ENCODE peak calls at places on chromosomes 16 and 17, in five cellular contexts. E, M, Y, A and T are unnamed samples.
A peak's percentile ranks its signal among the peaks of the same experiment; 100 is the strongest.

GRCh38 chr17:77405867-77406513 is 265.2 kb downstream of the SEC14L1 start:
- DNase-seq in E (no peak), M (no peak), Y (no peak), A (no peak), T (peak; percentile 89)

GRCh38 chr17:60720763-60721531 is 43.3 kb downstream of the BCAS3 start:
- DNase-seq in E (peak; percentile 62), M (peak; percentile 86), Y (peak; percentile 81), A (peak; percentile 46), T (peak; percentile 60)

GRCh38 chr16:80123189-80123588 is 417.6 kb upstream of the DYNLRB2 start:
- DNase-seq in E (no peak), M (no peak), Y (no peak), A (no peak), T (no peak)

GRCh38 chr16:31701734-31702133 is 171.9 kb upstream of the ZNF267 start:
- DNase-seq in E (no peak), M (no peak), Y (no peak), A (no peak), T (no peak)

GRCh38 chr17:71057938-71058337 is 888.6 kb downstream of the KCNJ2 start:
- DNase-seq in E (no peak), M (no peak), Y (no peak), A (no peak), T (no peak)

GRCh38 chr16:15880909-15881308 is 7.5 kb downstream of the CEP20 start:
- DNase-seq in E (no peak), M (no peak), Y (no peak), A (no peak), T (no peak)

GRCh38 chr17:17086585-17086984 is 44.3 kb downstream of the MPRIP start:
- DNase-seq in E (no peak), M (no peak), Y (no peak), A (no peak), T (no peak)

GRCh38 chr16:12089492-12090161 is 113.1 kb downstream of the SNX29 start:
- DNase-seq in E (no peak), M (peak; percentile 50), Y (peak; percentile 81), A (no peak), T (peak; percentile 63)

GRCh38 chr16:9867176-9867575 is 315.1 kb downstream of the GRIN2A start:
- DNase-seq in E (no peak), M (no peak), Y (no peak), A (no peak), T (no peak)

GRCh38 chr17:18860161-18860972 is 2.4 kb downstream of the PRPSAP2 start:
- DNase-seq in E (no peak), M (no peak), Y (peak; percentile 58), A (no peak), T (no peak)

GRCh38 chr16:1030381-1030901 is 42.1 kb upstream of the SSTR5 start:
- DNase-seq in E (no peak), M (no peak), Y (no peak), A (no peak), T (no peak)

GRCh38 chr16:85401917-85402766 is 211.0 kb upstream of the GSE1 start:
- DNase-seq in E (no peak), M (no peak), Y (no peak), A (no peak), T (no peak)

GRCh38 chr17:55688057-55688456 is 34.6 kb downstream of the TMEM100 start:
- DNase-seq in E (no peak), M (no peak), Y (no peak), A (no peak), T (no peak)

GRCh38 chr16:74224828-74225227 is 71.8 kb upstream of the PSMD7 start:
- DNase-seq in E (no peak), M (peak; percentile 51), Y (peak; percentile 33), A (no peak), T (no peak)

GRCh38 chr16:11087691-11088431 is 143.5 kb downstream of the CLEC16A start:
- DNase-seq in E (no peak), M (no peak), Y (peak; percentile 57), A (no peak), T (peak; percentile 23)
- H3K4me2 ChIP-seq in E (no peak overlapping the region), M (no peak overlapping the region), Y (no peak overlapping the region), A (no peak overlapping the region), T (peak overlapping the region; percentile 15)

GRCh38 chr17:50687200-50688066 is 20.3 kb downstream of the ANKRD40 start:
- DNase-seq in E (no peak), M (peak; percentile 51), Y (no peak), A (no peak), T (no peak)
- H3K4me3 ChIP-seq in E (no peak overlapping the region), M (no peak overlapping the region), Y (no peak overlapping the region), A (no peak overlapping the region), T (no peak overlapping the region)

GRCh38 chr17:53088501-53088900 is 734.2 kb upstream of the KIF2B start:
- DNase-seq in E (no peak), M (no peak), Y (no peak), A (no peak), T (no peak)

GRCh38 chr17:53090770-53091169 is 732.0 kb upstream of the KIF2B start:
- DNase-seq in E (no peak), M (no peak), Y (no peak), A (no peak), T (no peak)

GRCh38 chr17:53093386-53093785 is 729.3 kb upstream of the KIF2B start:
- DNase-seq in E (no peak), M (no peak), Y (no peak), A (no peak), T (no peak)

DNA sequence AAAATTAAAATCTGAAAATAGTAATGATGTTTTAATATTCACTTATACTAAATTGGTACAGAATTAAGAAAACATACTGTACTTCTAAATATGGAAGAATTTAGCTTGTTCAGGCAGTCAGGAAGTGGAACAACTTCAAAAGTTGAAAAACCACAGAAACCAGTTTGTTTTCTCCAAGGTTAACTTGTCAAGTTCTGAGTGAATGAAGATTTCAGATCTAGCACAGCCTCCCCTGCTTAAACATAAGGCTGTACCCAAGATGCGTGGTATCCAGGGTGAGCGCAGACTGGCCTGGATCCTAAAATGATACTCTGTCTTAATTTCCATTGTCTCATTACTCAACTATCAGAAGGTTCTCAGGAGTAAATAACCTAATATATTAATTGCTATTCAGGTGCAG is 730.7 kb upstream of the KIF2B start:
- DNase-seq in E (no peak), M (no peak), Y (no peak), A (no peak), T (no peak)
- H3K4me2 ChIP-seq in E (no peak overlapping the region), M (no peak overlapping the region), Y (no peak overlapping the region), A (no peak overlapping the region), T (no peak overlapping the region)

GRCh38 chr17:72110953-72111339 is 9.9 kb upstream of the SOX9 start:
- DNase-seq in E (no peak), M (no peak), Y (no peak), A (no peak), T (no peak)
- H3K4me3 ChIP-seq in E (no peak overlapping the region), M (no peak overlapping the region), Y (no peak overlapping the region), A (no peak overlapping the region), T (no peak overlapping the region)

GRCh38 chr16:86661715-86662114 is 83.4 kb downstream of the FOXL1 start:
- DNase-seq in E (no peak), M (no peak), Y (peak; percentile 49), A (no peak), T (no peak)

GRCh38 chr16:86662195-86662594 is 83.8 kb downstream of the FOXL1 start:
- DNase-seq in E (no peak), M (no peak), Y (peak; percentile 26), A (no peak), T (no peak)

GRCh38 chr16:86664518-86665318 is 86.4 kb downstream of the FOXL1 start:
- DNase-seq in E (no peak), M (peak; percentile 96), Y (peak; percentile 98), A (peak; percentile 42), T (peak; percentile 23)

GRCh38 chr16:86663691-86664517 is 85.6 kb downstream of the FOXL1 start:
- DNase-seq in E (no peak), M (peak; percentile 86), Y (peak; percentile 28), A (no peak), T (no peak)

DNA sequence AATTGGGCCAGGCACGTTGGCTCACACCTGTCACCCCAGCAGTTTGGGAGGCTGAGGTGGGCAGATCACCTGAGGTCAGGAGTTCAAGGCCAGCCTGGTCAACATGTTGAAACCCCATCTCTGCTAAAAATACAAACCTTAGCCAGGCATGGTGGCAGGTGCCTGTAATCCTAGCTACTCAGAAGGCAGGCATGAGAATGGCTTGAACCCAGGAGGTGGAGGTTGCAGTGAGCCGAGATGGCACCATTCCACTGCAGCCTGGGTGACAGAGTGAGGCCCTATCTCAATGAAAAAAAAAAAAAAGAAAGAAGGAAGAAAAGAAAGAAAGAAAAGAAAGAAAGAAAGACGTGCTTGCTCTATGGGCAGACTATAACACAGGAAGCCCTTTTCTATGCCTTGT is 84.4 kb downstream of the FOXL1 start:
- DNase-seq in E (no peak), M (no peak), Y (no peak), A (no peak), T (no peak)
- H3K4me2 ChIP-seq in E (no peak overlapping the region), M (no peak overlapping the region), Y (no peak overlapping the region), A (no peak overlapping the region), T (no peak overlapping the region)

GRCh38 chr17:5933430-5933829 is 136.7 kb upstream of the WSCD1 start:
- DNase-seq in E (no peak), M (no peak), Y (no peak), A (no peak), T (no peak)
- H3K4me3 ChIP-seq in E (no peak overlapping the region), M (no peak overlapping the region), Y (no peak overlapping the region), A (no peak overlapping the region), T (no peak overlapping the region)

DNA sequence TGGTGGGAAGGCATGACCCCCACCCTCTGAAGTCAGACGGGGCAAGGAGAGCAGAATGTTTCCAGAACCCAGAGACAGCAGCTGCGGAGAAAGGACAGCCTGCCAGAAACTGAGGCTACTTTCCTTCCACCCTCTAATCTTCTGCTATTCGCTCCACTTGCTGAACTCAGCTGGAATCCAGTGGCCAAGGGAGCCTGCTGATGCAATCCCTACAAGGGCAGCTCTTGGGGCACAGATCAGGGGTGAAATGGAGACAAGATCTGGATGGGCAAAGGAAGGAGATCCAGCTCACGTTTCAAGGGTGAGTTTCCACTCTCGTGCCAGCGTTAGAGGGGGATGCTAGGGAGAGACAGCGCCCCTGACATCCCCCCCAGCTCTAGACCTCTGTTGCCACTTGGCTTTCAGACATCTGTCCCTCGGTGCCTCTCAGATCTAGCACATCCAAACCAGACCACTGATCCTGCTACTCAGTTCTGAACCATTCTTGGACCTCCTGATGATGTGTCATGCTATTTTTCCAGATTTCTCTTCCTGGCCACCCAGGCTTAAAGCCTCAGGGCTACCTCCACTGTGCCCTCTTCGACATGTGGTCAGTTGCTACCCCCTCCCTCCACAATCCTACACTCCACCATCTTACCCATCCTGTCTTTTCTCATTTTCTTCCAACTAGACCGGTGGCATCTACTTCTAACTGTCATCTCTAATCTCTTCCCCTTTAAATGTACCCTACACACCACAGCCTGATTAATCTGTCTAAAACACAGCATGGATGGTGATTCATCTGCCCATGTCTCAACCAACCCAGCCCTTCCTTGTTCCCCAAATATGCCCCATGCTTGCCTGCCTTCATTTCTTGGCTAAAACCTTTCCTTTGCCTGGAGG is 478.8 kb downstream of the SLC39A11 start:
- DNase-seq in E (no peak), M (peak; percentile 58), Y (peak; percentile 43), A (peak; percentile 71), T (no peak)
- H3K4me2 ChIP-seq in E (no peak overlapping the region), M (no peak overlapping the region), Y (no peak overlapping the region), A (peak overlapping the region; percentile 59), T (no peak overlapping the region)

GRCh38 chr17:72639711-72640110 is 452.8 kb downstream of the SLC39A11 start:
- DNase-seq in E (no peak), M (no peak), Y (no peak), A (peak; percentile 42), T (no peak)
- H3K4me3 ChIP-seq in E (no peak overlapping the region), M (no peak overlapping the region), Y (no peak overlapping the region), A (peak overlapping the region; percentile 45), T (no peak overlapping the region)